ENCODE peak calls at places on chromosomes 7 and 10, in seven cellular contexts. O is fibroblast of pulmonary artery, G is GM12865, I is neural progenitor cell, Z is astrocyte, L is mucosa of descending colon, P is neural crest cell. R is an unnamed sample.

GRCh38 chr7:117157121-117157870 is 165.6 kb downstream of the WNT2 start:
- DNase-seq in P (no peak), L (no peak), G (no peak), O (peak; percentile 94), Z (peak; percentile 96), I (no peak), R (peak; percentile 85)

GRCh38 chr10:130714700-130715467 is 578.7 kb downstream of the GLRX3 start:
- DNase-seq in I (peak; percentile 22), P (no peak), L (no peak), O (no peak), Z (no peak), G (no peak), R (no peak)

GRCh38 chr10:61882621-61883375 is 18.7 kb upstream of the ARID5B start:
- DNase-seq in O (no peak), L (no peak), P (no peak), Z (peak; percentile 82), G (no peak), I (no peak), R (peak; percentile 35)

GRCh38 chr10:65843203-65843602 is 1082.6 kb upstream of the LRRTM3 start:
- DNase-seq in P (no peak), Z (no peak), L (no peak), I (no peak), G (no peak), O (no peak), R (no peak)

GRCh38 chr7:33926535-33926934 is 21.2 kb downstream of the BMPER start:
- DNase-seq in O (no peak), I (no peak), Z (peak; percentile 50), G (no peak), P (no peak), L (no peak), R (peak; percentile 38)

GRCh38 chr7:65800890-65801341 is 72.0 kb upstream of the VKORC1L1 start:
- DNase-seq in Z (no peak), I (no peak), G (no peak), L (no peak), O (peak; percentile 29), P (no peak), R (no peak)

GRCh38 chr10:98488669-98489430 is 42.1 kb upstream of the HPS1 start:
- DNase-seq in G (no peak), O (peak; percentile 49), P (no peak), I (no peak), Z (no peak), L (no peak), R (no peak)

GRCh38 chr10:96254976-96255375 is 16.4 kb downstream of the BLNK start:
- DNase-seq in P (no peak), G (no peak), O (no peak), I (no peak), L (no peak), Z (no peak), R (no peak)

GRCh38 chr10:132151286-132151950 is 35.3 kb upstream of the DPYSL4 start:
- DNase-seq in G (no peak), Z (no peak), I (no peak), O (no peak), P (no peak), L (peak; percentile 8), R (no peak)

GRCh38 chr10:131810805-131811137 is 90.0 kb upstream of the PPP2R2D start:
- DNase-seq in G (no peak), P (no peak), O (no peak), I (no peak), L (no peak), Z (no peak), R (no peak)

GRCh38 chr7:128067983-128068382 is 36.7 kb upstream of the LRRC4 start:
- DNase-seq in O (no peak), G (no peak), L (no peak), I (no peak), Z (no peak), P (no peak), R (no peak)

GRCh38 chr10:18886102-18886501 is 162.5 kb upstream of the MALRD1 start:
- DNase-seq in Z (peak; percentile 80), L (no peak), P (no peak), O (peak; percentile 11), I (no peak), G (no peak), R (peak; percentile 63)

GRCh38 chr10:108465871-108466641 is 1301.5 kb upstream of the SORCS1 start:
- DNase-seq in G (no peak), O (peak; percentile 2), Z (peak; percentile 11), P (peak; percentile 24), I (peak; percentile 65), L (peak; percentile 52), R (peak; percentile 3)

GRCh38 chr7:140673063-140673769 is 471 bp downstream of the ADCK2 start:
- DNase-seq in P (peak; percentile 24), O (no peak), Z (no peak), G (peak; percentile 48), I (peak; percentile 57), L (peak; percentile 87), R (peak; percentile 15)

GRCh38 chr7:66549466-66549865 is 79.2 kb upstream of the KCTD7 start:
- DNase-seq in Z (no peak), L (peak; percentile 39), P (no peak), I (no peak), G (no peak), O (no peak), R (no peak)

GRCh38 chr10:83764681-83765080 is 374.6 kb upstream of the GHITM start:
- DNase-seq in G (no peak), O (peak; percentile 91), P (no peak), L (no peak), I (peak; percentile 33), Z (peak; percentile 98), R (peak; percentile 1)

GRCh38 chr7:115122388-115122787 is 200.5 kb downstream of the MDFIC start:
- DNase-seq in O (no peak), G (no peak), L (no peak), Z (no peak), P (no peak), I (no peak), R (no peak)

GRCh38 chr7:17498230-17498629 is 199.8 kb downstream of the AHR start:
- DNase-seq in Z (no peak), O (no peak), G (no peak), I (no peak), L (no peak), P (no peak), R (no peak)

GRCh38 chr7:23898619-23899018 is 188.6 kb downstream of the STK31 start:
- DNase-seq in O (no peak), P (no peak), L (no peak), I (no peak), G (no peak), Z (no peak), R (no peak)

GRCh38 chr10:15472008-15472407 is 100.9 kb upstream of the FAM171A1 start:
- DNase-seq in I (peak; percentile 61), L (no peak), G (no peak), O (no peak), Z (no peak), P (no peak), R (peak; percentile 54)

GRCh38 chr10:131747251-131747650 is 153.6 kb upstream of the PPP2R2D start:
- DNase-seq in L (no peak), Z (no peak), P (no peak), O (no peak), G (no peak), I (no peak), R (no peak)

GRCh38 chr10:120048358-120048757 is 155.8 kb downstream of the SEC23IP start:
- DNase-seq in P (no peak), Z (no peak), G (no peak), I (no peak), O (no peak), L (no peak), R (no peak)

GRCh38 chr10:17432738-17433137 is 21.7 kb downstream of the ST8SIA6 start:
- DNase-seq in I (no peak), L (no peak), G (no peak), O (peak; percentile 29), P (no peak), Z (peak; percentile 19), R (no peak)

GRCh38 chr10:66242885-66243284 is 683.0 kb upstream of the LRRTM3 start:
- DNase-seq in O (no peak), P (no peak), L (no peak), Z (no peak), G (no peak), I (no peak), R (no peak)

GRCh38 chr7:6508950-6509349 is 42.3 kb downstream of the GRID2IP start:
- DNase-seq in O (no peak), L (no peak), I (no peak), P (no peak), G (no peak), Z (no peak), R (no peak)

DNA sequence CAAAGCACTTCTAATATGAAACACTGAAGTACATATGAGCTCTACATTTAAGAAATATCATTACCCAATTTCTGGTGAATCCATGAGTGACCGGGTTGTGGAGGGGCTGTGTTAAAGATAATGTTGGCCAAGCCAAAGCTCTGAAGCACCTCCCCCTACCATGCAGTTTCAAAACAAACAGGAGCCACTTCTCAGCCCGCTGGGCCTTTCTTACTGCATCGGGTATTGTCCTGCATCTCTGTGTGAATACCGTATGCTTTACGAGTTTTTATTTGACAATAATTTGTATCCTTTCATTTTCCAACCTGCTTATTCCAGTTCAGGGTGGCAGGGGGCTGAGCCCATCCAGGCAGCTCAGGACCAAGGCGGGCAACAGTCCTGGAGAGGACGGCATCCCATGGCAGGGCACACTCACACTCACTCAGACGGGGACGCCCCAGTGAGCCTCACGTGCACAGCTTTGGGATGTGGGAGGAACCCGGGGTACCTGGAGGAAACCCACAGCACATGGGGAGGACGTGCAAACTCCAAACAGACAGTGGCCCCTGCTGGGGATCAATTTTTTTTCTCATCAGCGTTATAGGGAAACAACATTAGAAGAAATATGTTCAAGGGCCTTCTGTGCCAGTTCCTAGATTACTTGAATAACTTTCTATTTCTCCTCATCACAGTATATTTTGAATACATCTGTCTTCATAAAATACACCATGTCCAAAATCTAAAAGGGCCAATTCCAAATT is 1.9 kb downstream of the RNF32 start:
- DNase-seq in L (no peak), I (no peak), P (no peak), O (no peak), Z (no peak), G (no peak), R (no peak)
- TF ChIP-seq CTCF in L (no peak), I (no peak), P (no peak), O (no peak), Z (no peak), G (no peak), R (no peak)

DNA sequence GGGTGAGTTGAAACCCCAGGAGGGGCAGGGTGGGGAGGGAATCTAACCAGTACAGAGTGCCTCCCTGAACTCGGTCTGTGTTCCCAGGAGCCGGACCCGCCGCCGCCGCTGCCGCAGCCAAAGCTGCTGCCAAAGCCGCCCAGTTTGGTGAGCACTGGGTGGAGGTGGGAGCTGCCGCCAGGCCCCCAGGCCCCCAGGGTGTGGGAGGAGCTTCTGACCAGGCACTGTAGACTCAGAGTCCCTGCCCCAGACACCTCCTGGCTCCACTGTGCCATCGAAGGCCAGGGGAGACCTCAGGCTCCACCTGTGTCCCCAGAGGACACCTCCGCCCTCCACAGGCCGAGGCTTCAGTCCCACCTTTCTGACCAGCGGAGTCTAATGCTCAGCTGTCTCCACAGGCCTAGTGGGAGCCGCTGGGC is 20.4 kb upstream of the LIMK1 start:
- DNase-seq in I (no peak), Z (no peak), O (no peak), P (no peak), G (no peak), L (peak; percentile 51), R (no peak)
- TF ChIP-seq CTCF in I (no peak), Z (no peak), O (no peak), P (no peak), G (no peak), L (no peak), R (no peak)

GRCh38 chr7:85829817-85830432 is 643.1 kb upstream of the SEMA3D start:
- DNase-seq in Z (no peak), P (no peak), G (no peak), L (no peak), O (peak; percentile 46), I (no peak), R (peak; percentile 60)
- TF ChIP-seq CTCF in Z (peak; percentile 29), P (peak; percentile 75), G (no peak), L (no peak), O (peak; percentile 42), I (peak; percentile 46), R (peak; percentile 50)

GRCh38 chr10:69783515-69783914 is 18.2 kb upstream of the COL13A1 start:
- DNase-seq in O (no peak), P (no peak), I (no peak), G (no peak), Z (no peak), L (no peak), R (no peak)
- TF ChIP-seq CTCF in O (no peak), P (no peak), I (no peak), G (no peak), Z (no peak), L (no peak), R (peak; percentile 24)